ENCODE peak calls at places on chromosomes 4 and X, in four cellular contexts. C, S, Y and E are unnamed samples.

GRCh38 chr4:98796986-98797385 is 131.9 kb downstream of the EIF4E start:
- DNase-seq in C (no peak), S (no peak), Y (no peak), E (no peak)

GRCh38 chr4:159606835-159607234 is 504.0 kb downstream of the RAPGEF2 start:
- DNase-seq in C (no peak), S (no peak), Y (no peak), E (no peak)

GRCh38 chr4:722181-722725 is 16.6 kb downstream of the PCGF3 start:
- DNase-seq in C (no peak), S (no peak), Y (no peak), E (no peak)

GRCh38 chr4:11605597-11605996 is 176.9 kb upstream of the HS3ST1 start:
- DNase-seq in C (no peak), S (no peak), Y (no peak), E (no peak)

GRCh38 chrX:10574663-10575062 is 45.7 kb downstream of the MID1 start:
- DNase-seq in C (no peak), S (no peak), Y (no peak), E (no peak)

GRCh38 chr4:10526431-10527222 is 69.4 kb upstream of the ZNF518B start:
- DNase-seq in C (peak), S (no peak), Y (peak), E (no peak)

GRCh38 chrX:108415891-108416290 is 22.3 kb downstream of the COL4A6 start:
- DNase-seq in C (no peak), S (no peak), Y (no peak), E (no peak)

GRCh38 chr4:173231916-173232315 is 63.3 kb downstream of the GALNT7 start:
- DNase-seq in C (no peak), S (no peak), Y (peak), E (no peak)

GRCh38 chr4:65665951-65666523 is 4.3 kb downstream of the EPHA5 start:
- DNase-seq in C (no peak), S (no peak), Y (no peak), E (no peak)

GRCh38 chr4:55018521-55018920 is 106.9 kb downstream of the KDR start:
- DNase-seq in C (no peak), S (no peak), Y (no peak), E (no peak)

GRCh38 chrX:42378857-42379256 is 399.1 kb downstream of the PPP1R2C start:
- DNase-seq in C (no peak), S (no peak), Y (no peak), E (no peak)

GRCh38 chrX:147522986-147523385 is 388.7 kb upstream of the FMR1 start:
- DNase-seq in C (no peak), S (no peak), Y (no peak), E (no peak)

GRCh38 chr4:173531085-173531965 is 1.3 kb upstream of the HAND2 start:
- DNase-seq in C (no peak), S (no peak), Y (no peak), E (no peak)

GRCh38 chr4:52588097-52588496 is 71.0 kb downstream of the USP46 start:
- DNase-seq in C (peak), S (peak), Y (peak), E (peak)

GRCh38 chr4:91984466-91984865 is 319.3 kb upstream of the GRID2 start:
- DNase-seq in C (no peak), S (no peak), Y (no peak), E (no peak)

GRCh38 chr4:110371016-110371795 is 104.7 kb upstream of the ENPEP start:
- DNase-seq in C (no peak), S (no peak), Y (no peak), E (no peak)

GRCh38 chrX:25432396-25432795 is 416.6 kb upstream of the ARX start:
- DNase-seq in C (no peak), S (no peak), Y (no peak), E (no peak)

GRCh38 chr4:184007891-184008290 is 102.8 kb downstream of the STOX2 start:
- DNase-seq in C (no peak), S (no peak), Y (no peak), E (no peak)

GRCh38 chr4:7412586-7412975 is 22.1 kb downstream of the PSAPL1 start:
- DNase-seq in C (no peak), S (no peak), Y (no peak), E (no peak)

GRCh38 chrX:49988128-49988527 is 65.7 kb downstream of the CLCN5 start:
- DNase-seq in C (no peak), S (no peak), Y (no peak), E (no peak)

GRCh38 chr4:105306158-105306781 is 159.6 kb downstream of the TET2 start:
- DNase-seq in C (no peak), S (no peak), Y (no peak), E (no peak)

GRCh38 chr4:7771056-7771455 is 168.6 kb downstream of the AFAP1 start:
- DNase-seq in C (no peak), S (no peak), Y (no peak), E (no peak)

GRCh38 chr4:17332483-17332882 is 179.4 kb downstream of the QDPR start:
- DNase-seq in C (no peak), S (no peak), Y (no peak), E (no peak)

GRCh38 chr4:6763330-6763851 is 19.1 kb upstream of the KIAA0232 start:
- DNase-seq in C (no peak), S (no peak), Y (peak), E (no peak)

DNA sequence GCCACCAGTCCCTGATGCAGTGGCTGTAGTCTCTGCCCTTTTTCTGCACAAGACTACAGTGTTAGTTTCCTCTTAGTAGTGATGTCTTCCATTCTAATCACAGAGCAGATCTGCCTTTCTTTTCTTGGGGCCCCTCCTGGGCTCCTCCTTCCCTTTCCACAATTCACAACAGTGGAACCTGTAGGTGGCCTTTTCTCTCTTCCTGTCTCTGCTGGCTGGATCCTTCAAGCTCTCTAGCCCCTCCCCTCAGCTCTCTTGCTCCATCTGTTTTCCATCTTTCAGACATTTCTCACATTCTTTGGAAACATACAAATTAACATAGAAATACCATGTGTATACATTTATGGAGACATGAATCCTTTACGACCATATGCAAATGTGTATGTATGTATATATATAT is 284 bp upstream of the SPIN2A start:
- DNase-seq in C (no peak), S (no peak), Y (no peak), E (no peak)
- H3K4me3 ChIP-seq in C (no peak), S (no peak), Y (no peak), E (no peak)

GRCh38 chrX:24024819-24025740 is 1.9 kb downstream of the KLHL15 start:
- DNase-seq in C (peak), S (peak), Y (peak), E (no peak)
- TF ChIP-seq CTCF in C (no peak), S (peak), Y (no peak), E (peak)

GRCh38 chr4:176187610-176188009 is 7.8 kb downstream of the SPATA4 start:
- DNase-seq in C (no peak), S (peak), Y (no peak), E (no peak)
- TF ChIP-seq TCF7L2 in C (no peak), S (no peak), Y (no peak), E (no peak)

GRCh38 chr4:56463711-56464110 is 3.7 kb upstream of the SRP72 start:
- DNase-seq in C (no peak), S (no peak), Y (no peak), E (no peak)
- H3K4me3 ChIP-seq in C (no peak), S (no peak), Y (no peak), E (no peak)

GRCh38 chr4:139189417-139189749 is 12.4 kb upstream of the ELF2 start:
- DNase-seq in C (no peak), S (no peak), Y (peak), E (no peak)

GRCh38 chr4:139188648-139189416 is 11.8 kb upstream of the ELF2 start:
- DNase-seq in C (no peak), S (no peak), Y (peak), E (no peak)

DNA sequence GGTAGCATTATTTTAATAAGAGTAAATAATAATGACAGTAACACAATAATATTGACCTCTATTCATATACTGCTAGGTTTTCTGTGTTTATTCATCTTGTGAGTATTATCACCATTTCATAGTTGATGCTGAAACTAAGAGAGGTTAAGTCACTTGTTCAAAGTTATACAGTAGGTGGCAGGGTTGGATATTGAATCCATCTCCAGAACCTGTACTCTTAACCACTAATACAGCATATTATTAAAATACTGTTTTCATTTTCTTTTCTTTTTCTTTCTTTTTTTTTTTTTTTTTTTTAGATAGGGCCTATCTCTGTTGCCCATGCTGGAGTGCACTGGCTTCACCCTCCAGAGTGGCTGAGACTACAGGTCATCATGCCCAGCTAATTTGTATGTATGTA is 7.1 kb upstream of the ELF2 start:
- DNase-seq in C (no peak), S (no peak), Y (no peak), E (no peak)
- TF ChIP-seq CTCF in C (no peak), S (peak), Y (no peak), E (no peak)

DNA sequence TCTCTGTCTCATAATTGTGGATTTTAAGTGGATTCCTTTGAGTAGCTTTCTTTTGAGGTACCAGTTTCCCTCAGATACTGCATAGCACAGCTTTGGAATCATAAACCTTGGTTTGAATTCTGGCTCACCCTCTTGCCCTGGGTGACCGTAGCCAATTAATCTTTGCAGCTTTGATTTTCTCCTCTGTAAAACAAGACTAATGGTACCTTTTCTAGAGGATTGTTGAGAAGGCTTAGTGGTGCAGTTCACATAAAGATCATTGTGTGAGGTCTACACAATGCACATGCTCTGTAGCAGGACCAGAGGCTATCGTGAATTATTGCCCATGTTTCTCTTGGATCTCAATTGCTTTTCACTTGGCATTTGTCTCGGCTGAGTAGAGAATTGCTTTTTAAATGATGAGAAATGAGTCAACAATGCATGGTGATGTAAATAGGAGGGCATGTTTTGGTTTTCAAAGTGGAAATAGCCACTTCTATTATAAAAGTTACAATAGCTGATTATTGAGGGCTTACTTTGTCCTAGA is 47.9 kb downstream of the TMEM131L start:
- DNase-seq in C (peak), S (no peak), Y (no peak), E (no peak)
- TF ChIP-seq TCF7L2 in C (no peak), S (no peak), Y (no peak), E (peak)